ENCODE peak calls at places on chromosomes 5 and 9, in four cellular contexts. W is stomach, G is suprapubic skin, P is transverse colon. D is an unnamed sample.

GRCh38 chr9:136007906-136008692 is 46.9 kb upstream of the UBAC1 start:
- DNase-seq in W (no peak), G (no peak), P (no peak), D (peak; percentile 78)

GRCh38 chr9:132602207-132602606 is 19.8 kb downstream of the BARHL1 start:
- DNase-seq in W (no peak), G (no peak), P (no peak), D (no peak)

GRCh38 chr5:152811985-152812384 is 406.9 kb upstream of the NMUR2 start:
- DNase-seq in W (no peak), G (no peak), P (no peak), D (no peak)

GRCh38 chr5:34041247-34041972 is 1.6 kb downstream of the C1QTNF3 start:
- DNase-seq in W (no peak), G (no peak), P (no peak), D (no peak)

GRCh38 chr5:104179057-104179456 is 616.5 kb upstream of the NUDT12 start:
- DNase-seq in W (peak; percentile 30), G (no peak), P (peak; percentile 34), D (no peak)

GRCh38 chr9:35500130-35500748 is 10.3 kb downstream of the RUSC2 start:
- DNase-seq in W (no peak), G (no peak), P (no peak), D (no peak)

GRCh38 chr5:59759600-59760357 is 133.7 kb downstream of the PDE4D start:
- DNase-seq in W (no peak), G (no peak), P (no peak), D (no peak)

GRCh38 chr5:96195053-96195452 is 233.4 kb upstream of the ELL2 start:
- DNase-seq in W (no peak), G (no peak), P (no peak), D (no peak)

GRCh38 chr9:131758972-131759647 is 19.2 kb upstream of the RAPGEF1 start:
- DNase-seq in W (no peak), G (no peak), P (no peak), D (no peak)

GRCh38 chr9:136031741-136032638 is 63.1 kb downstream of the NACC2 start:
- DNase-seq in W (no peak), G (no peak), P (no peak), D (no peak)

GRCh38 chr5:38551020-38552017 is 5.1 kb downstream of the LIFR start:
- DNase-seq in W (no peak), G (no peak), P (no peak), D (no peak)

GRCh38 chr5:45779874-45780671 is 83.9 kb upstream of the HCN1 start:
- DNase-seq in W (no peak), G (no peak), P (no peak), D (no peak)

GRCh38 chr9:123346026-123346425 is 10.0 kb upstream of the CRB2 start:
- DNase-seq in W (no peak), G (no peak), P (no peak), D (no peak)

GRCh38 chr5:38666668-38667498 is 110.4 kb upstream of the LIFR start:
- DNase-seq in W (peak; percentile 68), G (no peak), P (no peak), D (peak; percentile 70)

GRCh38 chr9:91151741-91152095 is 210.0 kb downstream of the AUH start:
- DNase-seq in W (no peak), G (no peak), P (no peak), D (no peak)

GRCh38 chr9:97359147-97359546 is 51.7 kb downstream of the CCDC180 start:
- DNase-seq in W (no peak), G (no peak), P (peak; percentile 22), D (no peak)

GRCh38 chr5:88707216-88707965 is 175.6 kb downstream of the MEF2C start:
- DNase-seq in W (no peak), G (no peak), P (no peak), D (no peak)

GRCh38 chr5:66675369-66675768 is 79.2 kb downstream of the MAST4 start:
- DNase-seq in W (no peak), G (no peak), P (no peak), D (no peak)

GRCh38 chr9:4739587-4740372 is 1.2 kb downstream of the AK3 start:
- DNase-seq in W (peak; percentile 41), G (no peak), P (peak; percentile 39), D (peak; percentile 47)

GRCh38 chr5:10838038-10838437 is 77.0 kb upstream of the DAP start:
- DNase-seq in W (no peak), G (no peak), P (no peak), D (no peak)

GRCh38 chr5:147093138-147093537 is 141.7 kb upstream of the STK32A start:
- DNase-seq in W (no peak), G (no peak), P (no peak), D (no peak)

GRCh38 chr5:375336-375920 is 53.9 kb downstream of the AHRR start:
- DNase-seq in W (no peak), G (peak; percentile 71), P (no peak), D (peak; percentile 73)
- H3K27ac ChIP-seq in W (no peak overlapping the region), G (no peak overlapping the region), P (no peak overlapping the region), D (no peak overlapping the region)

GRCh38 chr9:100581661-100582060 is 3.8 kb downstream of the CAVIN4 start:
- DNase-seq in W (no peak), G (no peak), P (no peak), D (no peak)

GRCh38 chr9:100583019-100583802 is 5.3 kb downstream of the CAVIN4 start:
- DNase-seq in W (no peak), G (no peak), P (no peak), D (no peak)

GRCh38 chr9:100586093-100586492 is 8.2 kb downstream of the CAVIN4 start:
- DNase-seq in W (no peak), G (no peak), P (no peak), D (no peak)

GRCh38 chr9:100587375-100587774 is 9.5 kb downstream of the CAVIN4 start:
- DNase-seq in W (no peak), G (no peak), P (no peak), D (no peak)

GRCh38 chr9:100584951-100585350 is 7.1 kb downstream of the CAVIN4 start:
- DNase-seq in W (no peak), G (no peak), P (no peak), D (no peak)
- TF ChIP-seq POLR2AphosphoS5 in W (no peak), G (no peak), P (no peak), D (no peak)

GRCh38 chr5:134099939-134100282 is 14.6 kb upstream of the TCF7 start:
- DNase-seq in W (no peak), G (no peak), P (no peak), D (no peak)
- H3K27ac ChIP-seq in W (no peak overlapping the region), G (no peak overlapping the region), P (peak overlapping the region; percentile 44), D (no peak overlapping the region)

GRCh38 chr5:136018814-136019777 is 9.7 kb upstream of the TGFBI start:
- DNase-seq in W (no peak), G (no peak), P (peak; percentile 33), D (no peak)

GRCh38 chr5:136022965-136023364 is 5.8 kb upstream of the TGFBI start:
- DNase-seq in W (no peak), G (no peak), P (no peak), D (no peak)

GRCh38 chr5:136021016-136021405 is 7.8 kb upstream of the TGFBI start:
- DNase-seq in W (no peak), G (no peak), P (no peak), D (no peak)

GRCh38 chr5:136020001-136020382 is 8.8 kb upstream of the TGFBI start:
- DNase-seq in W (no peak), G (no peak), P (no peak), D (no peak)

DNA sequence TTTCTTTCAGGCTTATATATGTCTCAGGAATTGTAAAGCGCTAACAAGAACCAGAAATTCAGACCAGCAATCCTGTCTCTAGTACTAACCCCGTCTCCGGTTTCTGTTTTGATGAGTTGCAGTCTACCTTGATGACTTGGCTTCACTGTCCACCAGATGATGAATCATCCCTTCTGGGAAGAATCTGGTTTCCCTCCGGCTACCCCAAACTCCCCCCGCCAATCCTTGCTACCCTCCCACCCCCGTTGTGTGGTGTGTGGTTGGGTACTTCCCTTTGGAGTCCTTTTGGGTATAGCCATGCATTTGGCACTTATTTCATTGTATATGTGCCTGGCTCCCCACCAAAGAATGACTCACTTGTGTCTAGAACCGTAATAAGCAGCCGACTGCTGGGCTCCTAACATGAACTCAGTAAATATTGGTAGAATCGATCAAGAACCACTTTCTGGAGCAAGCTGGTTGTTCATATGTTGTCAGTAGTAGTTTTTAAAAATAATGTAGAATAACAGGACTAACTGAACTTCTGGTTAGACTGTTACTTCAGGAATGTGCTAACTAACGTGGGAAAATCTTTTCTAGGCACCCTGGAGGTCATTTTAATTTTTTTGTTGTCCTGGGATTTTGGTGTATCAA is 8.3 kb upstream of the TGFBI start:
- DNase-seq in W (no peak), G (no peak), P (peak; percentile 14), D (no peak)
- TF ChIP-seq POLR2AphosphoS5 in W (no peak), G (no peak), P (peak; percentile 47), D (no peak)

DNA sequence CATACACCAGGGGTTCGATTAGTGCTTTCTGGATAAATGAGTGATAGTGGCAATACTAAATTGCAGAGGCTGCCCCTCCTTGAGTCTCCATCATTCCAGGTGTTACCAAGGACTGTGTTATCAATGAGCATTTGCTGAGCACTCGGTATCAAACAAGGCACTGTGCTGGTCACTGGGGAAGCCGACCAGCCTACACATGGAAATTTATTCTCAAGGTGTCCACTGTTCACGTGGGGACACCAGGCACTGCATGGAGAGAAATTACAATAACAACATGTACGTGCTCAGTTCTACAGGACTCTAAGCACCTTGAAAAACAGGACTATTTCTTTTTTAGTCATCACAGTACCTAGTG is 22.2 kb downstream of the RGS3 start:
- DNase-seq in W (no peak), G (no peak), P (no peak), D (no peak)
- H3K27ac ChIP-seq in W (no peak overlapping the region), G (no peak overlapping the region), P (no peak overlapping the region), D (no peak overlapping the region)

DNA sequence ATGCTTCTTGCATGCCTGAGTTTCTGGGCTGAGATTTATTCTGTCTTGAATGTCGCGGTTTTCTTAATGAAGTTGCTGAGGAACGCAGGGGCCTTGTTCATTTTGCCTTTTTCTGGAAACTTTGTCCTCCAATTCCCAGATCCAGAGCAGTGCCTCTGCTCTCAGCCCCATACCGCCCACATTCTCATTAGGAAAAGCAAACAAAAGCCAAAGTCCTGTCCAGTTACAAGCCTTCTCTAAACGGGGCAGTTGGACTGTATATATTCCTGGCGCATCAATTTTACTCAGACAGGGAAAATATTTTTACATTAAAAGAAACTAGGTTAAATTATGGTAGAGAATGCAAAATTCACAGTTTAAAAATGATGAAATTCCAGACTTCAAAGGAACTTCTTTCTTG is 1.2 kb upstream of the PSAT1 start:
- DNase-seq in W (no peak), G (no peak), P (no peak), D (no peak)
- TF ChIP-seq POLR2AphosphoS5 in W (no peak), G (no peak), P (no peak), D (no peak)

GRCh38 chr5:23169660-23170416 is 316.7 kb upstream of the CDH12 start:
- DNase-seq in W (no peak), G (no peak), P (no peak), D (no peak)
- H3K27ac ChIP-seq in W (no peak overlapping the region), G (no peak overlapping the region), P (no peak overlapping the region), D (no peak overlapping the region)